ENCODE peak calls at places on chromosomes 13 and 19, in eight cellular contexts. D is A549, O is right atrium auricular region, V is Peyer's patch, F is ascending aorta, Q is LNCaP clone FGC, Y is epithelial cell of proximal tubule, X is lung. Z is an unnamed sample.

GRCh38 chr19:17358395-17358794 is 18.7 kb downstream of the PLVAP start:
- DNase-seq in D (peak), O (no peak), V (no peak), F (peak), Q (no peak), Y (no peak), X (no peak), Z (no peak)

GRCh38 chr19:55777528-55777927 is 8.6 kb downstream of the RFPL4AL1 start:
- DNase-seq in D (no peak), O (no peak), V (no peak), F (no peak), Q (no peak), Y (no peak), X (no peak), Z (peak)

GRCh38 chr19:48548253-48548911 is 3.6 kb upstream of the SULT2B1 start:
- DNase-seq in D (no peak), O (no peak), V (no peak), F (no peak), Q (no peak), Y (no peak), X (no peak), Z (no peak)

GRCh38 chr13:113548171-113548641 is 36.3 kb upstream of the TFDP1 start:
- DNase-seq in D (no peak), O (no peak), V (peak), F (peak), Q (no peak), Y (no peak), X (no peak), Z (no peak)

GRCh38 chr19:3360494-3361383 is 5.6 kb upstream of the NFIC start:
- DNase-seq in D (no peak), O (peak), V (peak), F (peak), Q (no peak), Y (no peak), X (no peak), Z (peak)

GRCh38 chr19:11347546-11347945 is 1.2 kb downstream of the CCDC159 start:
- DNase-seq in D (no peak), O (no peak), V (no peak), F (no peak), Q (no peak), Y (no peak), X (no peak), Z (no peak)

GRCh38 chr19:19710506-19710905 is 22.4 kb downstream of the ZNF14 start:
- DNase-seq in D (no peak), O (no peak), V (no peak), F (no peak), Q (no peak), Y (no peak), X (no peak), Z (no peak)

GRCh38 chr13:39552233-39552632 is 50.8 kb downstream of the LHFPL6 start:
- DNase-seq in D (no peak), O (no peak), V (no peak), F (no peak), Q (no peak), Y (no peak), X (no peak), Z (no peak)

GRCh38 chr13:110014719-110015118 is 228.3 kb upstream of the IRS2 start:
- DNase-seq in D (no peak), O (no peak), V (no peak), F (no peak), Q (peak), Y (no peak), X (no peak), Z (peak)

GRCh38 chr13:112898786-112899617 is 70.0 kb upstream of the MCF2L start:
- DNase-seq in D (no peak), O (no peak), V (no peak), F (peak), Q (no peak), Y (no peak), X (no peak), Z (no peak)

GRCh38 chr13:101703838-101704237 is 251.4 kb downstream of the ITGBL1 start:
- DNase-seq in D (no peak), O (no peak), V (no peak), F (no peak), Q (no peak), Y (no peak), X (no peak), Z (no peak)

GRCh38 chr13:68988176-68988575 is 1119.5 kb upstream of the ATXN8OS start:
- DNase-seq in D (no peak), O (no peak), V (no peak), F (no peak), Q (no peak), Y (no peak), X (no peak), Z (no peak)

GRCh38 chr19:3975637-3976087 is 4.8 kb upstream of the DAPK3 start:
- DNase-seq in D (no peak), O (no peak), V (no peak), F (no peak), Q (no peak), Y (no peak), X (no peak), Z (no peak)

GRCh38 chr19:39304185-39304513 is 7.9 kb downstream of the IFNL1 start:
- DNase-seq in D (no peak), O (no peak), V (no peak), F (no peak), Q (no peak), Y (no peak), X (no peak), Z (no peak)

GRCh38 chr19:10565028-10565566 is 713 bp downstream of the KRI1 start:
- DNase-seq in D (peak), O (no peak), V (peak), F (peak), Q (no peak), Y (no peak), X (no peak), Z (peak)

GRCh38 chr19:50167314-50167721 is 4.2 kb upstream of the IZUMO2 start:
- DNase-seq in D (no peak), O (no peak), V (peak), F (no peak), Q (no peak), Y (no peak), X (no peak), Z (no peak)

GRCh38 chr19:45059258-45059965 is 16.9 kb downstream of the ZNF296 start:
- DNase-seq in D (peak), O (peak), V (peak), F (peak), Q (no peak), Y (no peak), X (peak), Z (peak)

GRCh38 chr13:74450525-74450845 is 316.3 kb upstream of the KLF12 start:
- DNase-seq in D (no peak), O (no peak), V (no peak), F (no peak), Q (no peak), Y (no peak), X (no peak), Z (no peak)

GRCh38 chr13:77516342-77516789 is 19.1 kb upstream of the SCEL start:
- DNase-seq in D (no peak), O (no peak), V (no peak), F (no peak), Q (no peak), Y (peak), X (no peak), Z (no peak)

GRCh38 chr19:41866284-41866683 is 6.2 kb downstream of the RPS19 start:
- DNase-seq in D (no peak), O (no peak), V (no peak), F (no peak), Q (no peak), Y (no peak), X (no peak), Z (no peak)

GRCh38 chr19:19459707-19460251 is 54.3 kb downstream of the GATAD2A start:
- DNase-seq in D (no peak), O (peak), V (peak), F (peak), Q (no peak), Y (no peak), X (no peak), Z (peak)

GRCh38 chr19:28103916-28104315 is 1109.0 kb downstream of the UQCRFS1 start:
- DNase-seq in D (no peak), O (no peak), V (no peak), F (no peak), Q (no peak), Y (no peak), X (no peak), Z (no peak)

GRCh38 chr19:6274756-6275155 is 5.0 kb downstream of the MLLT1 start:
- DNase-seq in D (no peak), O (no peak), V (peak), F (peak), Q (no peak), Y (no peak), X (no peak), Z (no peak)

GRCh38 chr19:3656073-3656746 is 29.6 kb upstream of the CACTIN start:
- DNase-seq in D (no peak), O (no peak), V (no peak), F (no peak), Q (no peak), Y (no peak), X (no peak), Z (no peak)

GRCh38 chr13:41231786-41232185 is 31.6 kb downstream of the MTRF1 start:
- DNase-seq in D (no peak), O (no peak), V (no peak), F (no peak), Q (peak), Y (no peak), X (peak), Z (peak)

GRCh38 chr13:27183561-27184147 is 12.0 kb upstream of the USP12 start:
- DNase-seq in D (no peak), O (no peak), V (no peak), F (no peak), Q (no peak), Y (peak), X (no peak), Z (no peak)

GRCh38 chr19:1668339-1669123 is 16.1 kb upstream of the TCF3 start:
- DNase-seq in D (no peak), O (no peak), V (peak), F (no peak), Q (no peak), Y (no peak), X (no peak), Z (peak)

GRCh38 chr13:35927554-35927953 is 203.6 kb downstream of the DCLK1 start:
- DNase-seq in D (peak), O (no peak), V (no peak), F (no peak), Q (no peak), Y (peak), X (no peak), Z (no peak)

GRCh38 chr19:51550848-51551672 is 19.6 kb upstream of the SIGLEC6 start:
- DNase-seq in D (no peak), O (no peak), V (no peak), F (no peak), Q (no peak), Y (no peak), X (no peak), Z (peak)

GRCh38 chr19:48442116-48443035 is 3.4 kb upstream of the GRWD1 start:
- DNase-seq in D (no peak), O (no peak), V (no peak), F (no peak), Q (no peak), Y (no peak), X (no peak), Z (no peak)

GRCh38 chr13:88097541-88097940 is 426.4 kb downstream of the SLITRK5 start:
- DNase-seq in D (no peak), O (no peak), V (no peak), F (no peak), Q (no peak), Y (no peak), X (no peak), Z (no peak)

GRCh38 chr13:25977216-25977615 is 74.6 kb downstream of the SHISA2 start:
- DNase-seq in D (no peak), O (no peak), V (no peak), F (no peak), Q (no peak), Y (peak), X (no peak), Z (no peak)

GRCh38 chr19:54172764-54173699 is at the start of gene TMC4:
- DNase-seq in D (no peak), O (no peak), V (peak), F (no peak), Q (peak), Y (no peak), X (peak), Z (no peak)

GRCh38 chr19:53977429-53977990 is 13.9 kb upstream of the CACNG6 start:
- DNase-seq in D (peak), O (peak), V (peak), F (peak), Q (peak), Y (peak), X (peak), Z (peak)

GRCh38 chr13:109687559-109688448 is 98.6 kb downstream of the IRS2 start:
- DNase-seq in D (no peak), O (no peak), V (peak), F (no peak), Q (no peak), Y (no peak), X (no peak), Z (no peak)

GRCh38 chr19:798415-799075 is 1.3 kb downstream of the PTBP1 start:
- DNase-seq in D (no peak), O (no peak), V (peak), F (no peak), Q (no peak), Y (no peak), X (no peak), Z (peak)

GRCh38 chr13:59494560-59494970 is 669.2 kb downstream of the DIAPH3 start:
- DNase-seq in D (no peak), O (no peak), V (no peak), F (no peak), Q (no peak), Y (no peak), X (no peak), Z (no peak)

GRCh38 chr13:95749545-95749944 is 72.6 kb downstream of the DNAJC3 start:
- DNase-seq in D (no peak), O (no peak), V (no peak), F (no peak), Q (no peak), Y (no peak), X (no peak), Z (no peak)
- H3K4me3 ChIP-seq in D (no peak), O (no peak), V (no peak), F (no peak), Q (no peak), Y (no peak), X (no peak), Z (no peak)

DNA sequence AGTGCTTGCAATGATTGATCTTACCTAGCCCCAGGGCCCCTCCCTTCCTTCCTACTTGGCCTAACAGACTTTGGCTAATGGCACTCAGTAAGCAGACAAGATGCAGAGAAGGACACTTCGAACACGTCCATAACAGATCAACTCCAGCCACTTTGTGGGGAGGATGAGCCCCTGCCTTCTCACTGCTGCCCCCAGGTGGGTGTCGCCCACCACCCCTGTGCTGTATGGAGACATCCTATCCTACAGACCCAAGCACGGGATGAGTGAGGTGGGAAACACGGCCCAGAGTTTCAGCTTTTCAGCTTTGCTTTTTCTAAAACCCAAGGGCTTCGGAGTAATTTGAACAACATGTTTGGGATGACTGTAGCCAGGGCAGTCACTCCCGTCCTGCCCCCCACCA is 5.5 kb downstream of the SLC7A1 start:
- DNase-seq in D (no peak), O (no peak), V (no peak), F (no peak), Q (no peak), Y (no peak), X (no peak), Z (no peak)
- TF ChIP-seq CTCF in D (no peak), O (no peak), V (no peak), F (no peak), Q (peak), Y (peak), X (no peak), Z (no peak)

GRCh38 chr13:98570929-98571372 is 6.0 kb downstream of the STK24 start:
- DNase-seq in D (no peak), O (no peak), V (peak), F (no peak), Q (no peak), Y (no peak), X (peak), Z (peak)
- H3K4me3 ChIP-seq in D (peak), O (peak), V (peak), F (no peak), Q (no peak), Y (peak), X (peak), Z (peak)

DNA sequence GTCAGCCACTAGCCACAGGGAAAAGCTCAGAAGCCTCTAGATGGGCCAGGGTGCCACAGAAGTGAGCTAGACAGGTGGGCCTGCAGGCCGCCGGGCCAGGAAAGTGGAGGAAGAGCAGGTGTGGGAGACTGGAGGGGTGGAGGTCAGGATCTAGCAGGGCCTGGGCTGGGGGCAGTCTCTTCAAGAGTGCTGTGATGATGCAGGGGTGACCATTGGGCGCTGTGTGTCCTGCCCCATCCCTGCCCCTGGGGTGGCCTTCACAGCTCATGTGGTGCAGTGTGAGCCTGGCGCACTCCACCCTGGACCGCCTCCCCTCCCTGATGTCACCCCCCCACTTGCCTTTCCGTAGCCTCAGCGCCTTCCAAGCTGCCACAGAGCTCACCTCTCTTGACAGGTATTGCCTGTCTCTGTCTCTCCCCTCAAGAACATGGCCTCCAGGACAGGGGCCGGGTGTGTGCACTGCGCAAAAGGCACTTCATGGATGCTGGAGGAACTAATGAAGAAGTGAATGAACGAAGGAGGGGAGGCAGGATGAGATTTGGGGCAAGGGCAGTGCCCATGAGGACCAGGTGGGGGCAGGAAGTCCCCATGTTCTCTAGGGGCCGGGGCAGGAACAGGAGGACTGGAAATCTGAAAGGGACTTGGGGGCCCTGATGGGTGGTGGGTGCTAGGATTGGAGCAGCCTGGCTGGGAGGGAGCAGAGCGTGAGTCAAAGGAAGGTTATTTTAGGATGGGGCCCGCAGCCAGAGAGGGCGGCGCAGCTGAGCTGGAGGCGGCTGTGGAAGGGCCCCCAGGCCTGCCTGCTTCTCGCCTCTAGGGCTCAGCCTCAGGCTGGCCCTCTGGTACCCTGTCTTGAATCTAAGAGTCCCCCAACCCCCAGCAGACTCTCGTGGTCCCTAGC is 6.6 kb downstream of the SSBP4 start:
- DNase-seq in D (no peak), O (peak), V (peak), F (peak), Q (no peak), Y (no peak), X (no peak), Z (no peak)
- TF ChIP-seq CTCF in D (no peak), O (no peak), V (no peak), F (peak), Q (no peak), Y (no peak), X (no peak), Z (no peak)

GRCh38 chr13:51231456-51231855 is 9.3 kb downstream of the FAM124A start:
- DNase-seq in D (no peak), O (no peak), V (no peak), F (no peak), Q (no peak), Y (no peak), X (no peak), Z (no peak)
- H3K4me3 ChIP-seq in D (no peak), O (no peak), V (no peak), F (no peak), Q (no peak), Y (no peak), X (no peak), Z (no peak)

DNA sequence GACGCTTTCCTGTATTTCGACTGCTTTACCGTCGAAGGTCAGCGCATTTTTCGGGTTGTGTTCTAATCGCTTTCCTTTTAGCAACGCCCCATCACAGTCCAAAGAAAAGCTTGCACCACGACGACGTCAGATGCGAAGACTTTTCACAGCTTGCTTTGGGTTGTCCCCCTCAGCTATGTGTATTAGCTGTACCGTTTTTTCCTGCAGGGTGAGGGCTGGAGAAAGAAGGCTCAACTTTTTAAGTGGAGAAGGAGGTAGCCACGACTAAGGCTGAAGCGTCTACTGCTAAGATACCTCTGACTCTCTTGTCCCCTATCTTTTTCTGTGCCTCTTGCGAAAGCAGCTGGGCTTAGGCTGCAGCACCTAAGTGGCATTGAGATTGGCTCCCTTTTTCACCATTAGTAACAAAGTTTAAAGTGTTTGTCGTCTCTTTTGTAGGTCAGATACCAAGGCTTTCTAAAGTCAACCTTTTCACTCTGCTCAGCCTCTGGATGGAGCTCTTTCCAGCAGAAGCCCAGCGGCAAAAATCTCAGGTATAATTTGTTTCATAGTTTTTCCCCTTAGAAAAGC is 793 bp downstream of the CDADC1 start:
- DNase-seq in D (peak), O (peak), V (no peak), F (no peak), Q (no peak), Y (no peak), X (no peak), Z (peak)
- TF ChIP-seq CTCF in D (no peak), O (no peak), V (no peak), F (no peak), Q (peak), Y (peak), X (no peak), Z (no peak)

GRCh38 chr19:7292352-7292949 is 1.8 kb downstream of the INSR start:
- DNase-seq in D (no peak), O (no peak), V (no peak), F (no peak), Q (no peak), Y (no peak), X (no peak), Z (peak)
- H3K4me3 ChIP-seq in D (no peak), O (peak), V (peak), F (peak), Q (peak), Y (peak), X (peak), Z (peak)

DNA sequence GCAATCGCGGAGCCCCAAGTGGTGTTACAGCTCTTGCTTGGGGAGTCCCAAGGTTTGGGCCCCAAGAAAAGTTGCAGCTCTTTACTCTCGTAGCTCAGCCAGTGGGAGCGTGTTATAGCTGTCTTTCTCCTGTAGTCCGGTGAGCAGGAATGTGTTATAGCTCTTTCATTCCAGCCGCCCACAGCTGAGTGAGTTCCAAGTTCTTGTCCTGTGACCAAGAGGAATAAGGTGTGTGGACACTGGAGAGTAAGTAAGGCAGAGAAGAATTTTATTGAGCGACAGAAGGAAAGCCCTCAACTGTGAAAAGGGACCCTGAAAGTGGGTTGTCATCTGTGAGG is 1226.8 kb downstream of the SLITRK1 start:
- DNase-seq in D (no peak), O (no peak), V (no peak), F (no peak), Q (no peak), Y (no peak), X (no peak), Z (no peak)
- TF ChIP-seq CTCF in D (no peak), O (no peak), V (no peak), F (no peak), Q (no peak), Y (no peak), X (no peak), Z (no peak)

GRCh38 chr19:12695090-12695489 is 1.3 kb downstream of the FBXW9 start:
- DNase-seq in D (no peak), O (no peak), V (no peak), F (no peak), Q (no peak), Y (no peak), X (no peak), Z (no peak)
- H3K4me3 ChIP-seq in D (peak), O (no peak), V (no peak), F (no peak), Q (peak), Y (peak), X (no peak), Z (no peak)